ENCODE peak calls at places on chromosome 17, in six cellular contexts. D is activated CD4-positive, alpha-beta T cell treated with anti-CD3 and anti-CD28 coated beads, Interleukin-2, amount 10 ng/mL, durations not matched to agents 7 days and 5 days; Z is skeletal muscle cell; K is fibroblast of gingiva; J is T follicular helper cell; L is neural progenitor cell. O is an unnamed sample.

GRCh38 chr17:422196-422930 is 69.8 kb upstream of the RPH3AL start:
- DNase-seq in D (no peak), Z (no peak), K (no peak), J (no peak), L (peak; percentile 28), O (no peak)

GRCh38 chr17:71902931-71903506 is 217.8 kb upstream of the SOX9 start:
- DNase-seq in D (no peak), Z (peak; percentile 25), K (no peak), J (no peak), L (no peak), O (no peak)

GRCh38 chr17:78414178-78415162 is 36.0 kb downstream of the PGS1 start:
- DNase-seq in D (peak; percentile 71), Z (no peak), K (no peak), J (peak; percentile 22), L (no peak), O (no peak)

GRCh38 chr17:68085751-68086445 is 50.4 kb downstream of the KPNA2 start:
- DNase-seq in D (peak; percentile 31), Z (no peak), K (no peak), J (no peak), L (peak; percentile 16), O (no peak)

GRCh38 chr17:205176-205538 is 23.7 kb upstream of the DOC2B start:
- DNase-seq in D (no peak), Z (no peak), K (no peak), J (no peak), L (no peak), O (no peak)

GRCh38 chr17:80791758-80792284 is 199.8 kb upstream of the CHMP6 start:
- DNase-seq in D (peak; percentile 65), Z (peak; percentile 90), K (peak; percentile 95), J (peak; percentile 32), L (no peak), O (peak; percentile 88)

GRCh38 chr17:62723842-62724241 is 84.3 kb downstream of the MARCHF10 start:
- DNase-seq in D (no peak), Z (no peak), K (no peak), J (no peak), L (peak; percentile 53), O (no peak)

GRCh38 chr17:42119301-42119700 is 1.9 kb downstream of the KAT2A start:
- DNase-seq in D (no peak), Z (no peak), K (no peak), J (no peak), L (no peak), O (no peak)

GRCh38 chr17:79993390-79994221 is 42.1 kb downstream of the TBC1D16 start:
- DNase-seq in D (peak; percentile 47), Z (peak; percentile 96), K (peak; percentile 69), J (no peak), L (peak; percentile 32), O (peak; percentile 89)

GRCh38 chr17:4477286-4477791 is 21.3 kb upstream of the SPNS2 start:
- DNase-seq in D (no peak), Z (no peak), K (no peak), J (no peak), L (peak; percentile 86), O (no peak)

GRCh38 chr17:40490289-40490853 is 11.1 kb downstream of the TNS4 start:
- DNase-seq in D (peak; percentile 48), Z (no peak), K (peak; percentile 71), J (no peak), L (peak; percentile 48), O (no peak)

GRCh38 chr17:31008374-31009035 is 37.7 kb downstream of the RNF135 start:
- DNase-seq in D (peak; percentile 42), Z (no peak), K (peak; percentile 47), J (peak; percentile 28), L (peak; percentile 85), O (no peak)

GRCh38 chr17:1294157-1294717 is 14.8 kb downstream of the TRARG1 start:
- DNase-seq in D (peak; percentile 96), Z (no peak), K (no peak), J (peak; percentile 78), L (no peak), O (no peak)

GRCh38 chr17:59435238-59435637 is 103.8 kb downstream of the YPEL2 start:
- DNase-seq in D (no peak), Z (peak; percentile 63), K (peak; percentile 89), J (no peak), L (no peak), O (no peak)

GRCh38 chr17:920190-920589 is 59.4 kb downstream of the NXN start:
- DNase-seq in D (no peak), Z (no peak), K (no peak), J (no peak), L (no peak), O (no peak)

GRCh38 chr17:57086069-57086930 is 1.3 kb downstream of the AKAP1 start:
- DNase-seq in D (peak; percentile 20), Z (no peak), K (no peak), J (peak; percentile 1), L (peak; percentile 47), O (no peak)

GRCh38 chr17:58245428-58246103 is 7.2 kb downstream of the LPO start:
- DNase-seq in D (no peak), Z (no peak), K (no peak), J (no peak), L (no peak), O (no peak)

GRCh38 chr17:7263071-7263800 is 958 bp upstream of the CLDN7 start:
- DNase-seq in D (no peak), Z (no peak), K (no peak), J (no peak), L (peak; percentile 55), O (no peak)

GRCh38 chr17:56868716-56869115 is 34.8 kb downstream of the DGKE start:
- DNase-seq in D (no peak), Z (no peak), K (no peak), J (no peak), L (no peak), O (no peak)

GRCh38 chr17:33200116-33200515 is 93.0 kb downstream of the ASIC2 start:
- DNase-seq in D (no peak), Z (peak; percentile 29), K (no peak), J (no peak), L (no peak), O (no peak)

GRCh38 chr17:39229274-39229913 is 3.6 kb upstream of the STAC2 start:
- DNase-seq in D (no peak), Z (no peak), K (peak; percentile 47), J (no peak), L (no peak), O (no peak)

GRCh38 chr17:59311051-59311468 is 20.4 kb upstream of the YPEL2 start:
- DNase-seq in D (peak; percentile 63), Z (no peak), K (peak; percentile 27), J (no peak), L (peak; percentile 76), O (no peak)

GRCh38 chr17:43823350-43824084 is 9.4 kb downstream of the MPP3 start:
- DNase-seq in D (no peak), Z (no peak), K (no peak), J (no peak), L (no peak), O (no peak)

GRCh38 chr17:48634446-48635208 is 8.5 kb upstream of the HOXB9 start:
- DNase-seq in D (no peak), Z (no peak), K (no peak), J (no peak), L (peak; percentile 1), O (no peak)

GRCh38 chr17:1008008-1008761 is 11.3 kb downstream of the TIMM22 start:
- DNase-seq in D (no peak), Z (no peak), K (peak; percentile 45), J (no peak), L (no peak), O (no peak)

GRCh38 chr17:35786941-35787432 is 8.5 kb downstream of the MMP28 start:
- DNase-seq in D (no peak), Z (no peak), K (no peak), J (no peak), L (no peak), O (no peak)

GRCh38 chr17:43342601-43342905 is 56.2 kb upstream of the ARL4D start:
- DNase-seq in D (no peak), Z (no peak), K (no peak), J (no peak), L (no peak), O (no peak)

GRCh38 chr17:79325707-79326106 is 251.1 kb downstream of the ENGASE start:
- DNase-seq in D (no peak), Z (no peak), K (no peak), J (no peak), L (peak; percentile 82), O (no peak)

GRCh38 chr17:76864024-76864423 is 4.2 kb upstream of the MGAT5B start:
- DNase-seq in D (no peak), Z (no peak), K (no peak), J (no peak), L (no peak), O (no peak)

GRCh38 chr17:44801880-44802279 is 28.2 kb downstream of the GJC1 start:
- DNase-seq in D (no peak), Z (no peak), K (no peak), J (no peak), L (no peak), O (no peak)

GRCh38 chr17:74770498-74771318 is 5.4 kb downstream of the NAT9 start:
- DNase-seq in D (peak; percentile 74), Z (no peak), K (no peak), J (peak; percentile 73), L (peak; percentile 78), O (no peak)

GRCh38 chr17:13957636-13958035 is 111.7 kb upstream of the COX10 start:
- DNase-seq in D (no peak), Z (peak; percentile 47), K (peak; percentile 72), J (no peak), L (no peak), O (no peak)

GRCh38 chr17:67575325-67575724 is 142.4 kb upstream of the NOL11 start:
- DNase-seq in D (no peak), Z (no peak), K (no peak), J (no peak), L (no peak), O (no peak)